ENCODE peak calls at places on chromosome 7, in seven cellular contexts. D, C, K, P, R, Z and S are unnamed samples.

GRCh38 chr7:143381427-143382125 is 431 bp downstream of the ZYX start:
- DNase-seq in P (peak; percentile 82), D (peak; percentile 69), K (no peak), C (no peak), Z (peak; percentile 92), R (peak; percentile 90), S (no peak)

GRCh38 chr7:68492359-68492690 is 1106.0 kb upstream of the AUTS2 start:
- DNase-seq in C (no peak), R (no peak), Z (no peak), P (no peak), K (no peak), D (no peak), S (no peak)

GRCh38 chr7:143258830-143259229 is 4.4 kb upstream of the GSTK1 start:
- DNase-seq in D (no peak), Z (no peak), P (no peak), K (no peak), R (no peak), C (no peak), S (no peak)

GRCh38 chr7:135664046-135664589 is 1.8 kb downstream of the STMP1 start:
- DNase-seq in C (peak; percentile 13), Z (no peak), R (no peak), P (no peak), D (no peak), K (no peak), S (no peak)

GRCh38 chr7:155351120-155351870 is 53.6 kb downstream of the INSIG1 start:
- DNase-seq in R (peak; percentile 48), Z (peak; percentile 34), K (no peak), D (no peak), C (no peak), P (peak; percentile 19), S (no peak)

GRCh38 chr7:92698237-92698841 is 108.1 kb upstream of the FAM133B start:
- DNase-seq in P (no peak), D (peak; percentile 25), K (no peak), Z (no peak), C (peak; percentile 32), R (no peak), S (no peak)

GRCh38 chr7:24192053-24192452 is 91.9 kb upstream of the NPY start:
- DNase-seq in P (no peak), K (no peak), C (no peak), D (no peak), Z (no peak), R (no peak), S (no peak)

GRCh38 chr7:52917982-52918578 is 117.4 kb upstream of the POM121L12 start:
- DNase-seq in R (no peak), Z (no peak), K (peak; percentile 3), C (no peak), D (no peak), P (no peak), S (peak; percentile 50)

GRCh38 chr7:82017334-82017943 is 247.6 kb upstream of the HGF start:
- DNase-seq in K (no peak), D (no peak), Z (no peak), C (peak; percentile 9), R (no peak), P (no peak), S (peak; percentile 47)

GRCh38 chr7:95690367-95690947 is 81.9 kb upstream of the DYNC1I1 start:
- DNase-seq in R (no peak), Z (no peak), C (peak; percentile 47), P (no peak), K (peak; percentile 26), D (no peak), S (peak; percentile 65)

GRCh38 chr7:1403844-1404404 is 55.3 kb downstream of the MICALL2 start:
- DNase-seq in P (no peak), D (no peak), K (peak; percentile 14), C (no peak), R (no peak), Z (no peak), S (peak; percentile 73)

GRCh38 chr7:23012797-23013714 is 874 bp downstream of the HYCC1 start:
- DNase-seq in Z (peak; percentile 76), D (peak; percentile 15), P (no peak), K (peak; percentile 27), C (peak; percentile 14), R (peak; percentile 91), S (peak; percentile 51)

GRCh38 chr7:140003913-140004382 is 58.8 kb downstream of the PARP12 start:
- DNase-seq in Z (no peak), D (peak; percentile 19), R (peak; percentile 41), K (peak; percentile 62), C (peak; percentile 43), P (no peak), S (peak; percentile 90)

GRCh38 chr7:45511721-45512422 is 62.3 kb upstream of the ADCY1 start:
- DNase-seq in D (no peak), K (no peak), P (no peak), C (no peak), Z (no peak), R (no peak), S (no peak)

GRCh38 chr7:127980901-127981300 is 50.3 kb downstream of the LRRC4 start:
- DNase-seq in Z (no peak), P (no peak), C (no peak), R (no peak), K (no peak), D (no peak), S (no peak)

GRCh38 chr7:55476852-55477780 is 95.2 kb downstream of the VOPP1 start:
- DNase-seq in R (peak; percentile 58), P (no peak), D (no peak), C (no peak), K (no peak), Z (no peak), S (no peak)

GRCh38 chr7:12456506-12456905 is 52.8 kb upstream of the VWDE start:
- DNase-seq in P (no peak), D (no peak), R (no peak), C (no peak), K (no peak), Z (no peak), S (no peak)

GRCh38 chr7:31814187-31814586 is 127.2 kb downstream of the PPP1R17 start:
- DNase-seq in K (no peak), C (peak; percentile 13), D (no peak), P (no peak), R (no peak), Z (no peak), S (peak; percentile 37)

GRCh38 chr7:134593530-134594392 is 44.9 kb downstream of the AKR1B15 start:
- DNase-seq in K (peak; percentile 44), P (peak; percentile 60), R (no peak), C (peak; percentile 67), D (peak; percentile 41), Z (peak; percentile 83), S (no peak)

GRCh38 chr7:27248911-27249723 is 6.5 kb downstream of the EVX1 start:
- DNase-seq in C (no peak), D (no peak), R (no peak), Z (no peak), K (no peak), P (no peak), S (peak; percentile 37)

GRCh38 chr7:27252935-27253333 is 10.3 kb downstream of the EVX1 start:
- DNase-seq in R (no peak), Z (no peak), C (no peak), D (no peak), K (no peak), P (no peak), S (no peak)

GRCh38 chr7:27249724-27250636 is 7.4 kb downstream of the EVX1 start:
- DNase-seq in D (no peak), C (no peak), P (no peak), R (no peak), Z (no peak), K (no peak), S (no peak)

GRCh38 chr7:27251136-27251512 is 8.5 kb downstream of the EVX1 start:
- DNase-seq in D (no peak), Z (no peak), P (no peak), C (no peak), R (no peak), K (no peak), S (no peak)

GRCh38 chr7:27251513-27252306 is 9.1 kb downstream of the EVX1 start:
- DNase-seq in R (no peak), Z (no peak), K (no peak), D (no peak), C (no peak), P (no peak), S (peak; percentile 56)
- H3K4me3 ChIP-seq in R (peak overlapping the region; percentile 6), Z (no peak overlapping the region), K (no peak overlapping the region), D (peak overlapping the region; percentile 5), C (no peak overlapping the region), P (no peak overlapping the region), S (peak overlapping the region; percentile 47)

DNA sequence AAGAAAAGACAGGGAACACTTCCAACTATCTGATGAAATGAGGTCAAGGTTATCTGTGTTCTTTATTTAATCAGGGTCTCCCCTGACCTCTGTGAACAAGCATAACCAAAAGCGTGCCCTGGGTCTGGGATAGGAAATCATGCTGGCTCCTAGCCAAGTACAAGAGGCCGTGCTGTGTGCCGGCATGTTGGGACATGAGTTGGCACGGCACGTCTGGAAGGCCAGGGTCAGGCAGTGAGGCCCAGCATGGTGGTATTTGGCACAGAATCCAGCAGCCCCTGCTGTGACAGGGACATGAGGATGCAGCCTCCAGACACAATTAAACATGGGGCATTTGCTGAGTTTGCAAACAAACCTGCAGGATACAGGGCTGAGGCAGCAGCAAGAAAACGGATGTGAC is 320.4 kb downstream of the PLXNA4 start:
- DNase-seq in C (peak; percentile 20), P (no peak), D (no peak), Z (no peak), R (peak; percentile 81), K (no peak), S (no peak)
- TF ChIP-seq POLR2AphosphoS5 in C (no peak), P (no peak), D (no peak), Z (no peak), R (peak; percentile 79), K (no peak), S (no peak)

DNA sequence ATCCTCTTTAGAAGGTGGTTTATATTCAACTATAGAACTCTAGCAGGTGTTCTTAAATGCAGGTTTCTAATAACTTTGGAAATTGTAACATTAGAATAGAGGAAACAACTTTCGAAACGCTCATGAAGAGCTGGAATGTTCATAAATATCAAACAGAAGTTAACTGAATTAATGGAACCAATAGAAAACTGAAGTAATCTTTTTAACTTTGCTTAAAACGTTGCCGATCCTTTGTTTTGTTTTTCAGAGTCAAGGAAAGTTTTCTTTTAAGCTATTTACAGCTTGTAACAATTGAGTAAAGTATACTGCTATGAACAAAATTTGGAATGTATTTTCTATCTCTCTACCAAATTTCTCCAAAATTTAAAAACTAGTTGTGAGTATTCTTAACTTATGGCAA is 19.0 kb upstream of the CLDN3 start:
- DNase-seq in K (no peak), D (no peak), P (no peak), R (no peak), Z (no peak), C (no peak), S (no peak)
- H3K4me3 ChIP-seq in K (no peak overlapping the region), D (no peak overlapping the region), P (no peak overlapping the region), R (no peak overlapping the region), Z (no peak overlapping the region), C (no peak overlapping the region), S (no peak overlapping the region)

DNA sequence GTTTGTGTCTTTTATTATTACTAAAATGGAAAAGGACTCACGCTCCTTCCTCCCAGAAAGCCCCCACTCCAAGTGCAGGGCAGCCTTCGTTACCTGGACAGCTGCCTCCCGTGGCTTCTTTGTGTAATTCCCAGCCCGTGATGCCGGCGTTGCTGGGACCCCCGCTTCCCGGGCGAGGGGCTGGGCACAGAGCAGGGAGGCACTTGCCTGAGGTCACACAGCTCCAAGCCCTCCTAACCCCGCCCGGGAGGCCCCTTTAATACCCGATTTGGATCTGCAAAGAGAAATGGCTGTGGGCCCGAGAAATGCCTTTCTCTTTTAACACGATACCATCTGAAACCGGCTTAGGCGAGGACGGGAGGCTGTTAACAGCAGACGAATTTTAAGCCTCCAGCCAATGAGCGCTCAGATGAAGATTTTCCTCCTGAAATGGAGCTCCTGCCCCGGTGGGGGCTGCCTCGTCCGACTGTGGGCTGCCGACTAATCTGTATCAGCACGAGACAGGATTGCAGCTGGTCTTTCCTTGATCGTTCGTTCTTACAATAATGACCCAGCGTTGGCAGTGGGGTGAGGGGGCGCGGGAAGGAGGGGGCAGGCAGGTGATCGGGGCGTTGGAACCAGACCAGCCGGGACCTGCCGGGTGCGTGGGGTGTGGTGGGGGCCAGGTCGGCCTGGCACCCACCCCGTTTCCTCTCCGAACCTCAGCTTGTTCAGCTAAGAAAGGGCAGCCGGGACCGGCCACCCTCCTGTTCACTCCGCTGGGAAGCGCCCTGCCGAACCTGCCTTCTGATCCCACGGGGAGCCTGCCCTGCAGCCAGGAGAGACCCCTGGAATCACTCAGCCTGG is 36.3 kb upstream of the FOXL3 start:
- DNase-seq in P (no peak), D (no peak), Z (no peak), K (no peak), R (no peak), C (no peak), S (no peak)
- TF ChIP-seq POLR2AphosphoS5 in P (no peak), D (no peak), Z (no peak), K (no peak), R (no peak), C (no peak), S (no peak)